ENCODE peak calls at places on chromosomes 12 and 14, in four cellular contexts. A is mesendoderm, Q is esophagus squamous epithelium, C is ovary. N is an unnamed sample.

GRCh38 chr12:108119126-108119973 is 9.7 kb upstream of the WSCD2 start:
- DNase-seq in A (no peak), Q (no peak), C (no peak), N (peak; percentile 62)

GRCh38 chr14:93044601-93045000 is 71.1 kb downstream of the ITPK1 start:
- DNase-seq in A (no peak), Q (no peak), C (no peak), N (no peak)

GRCh38 chr14:49461529-49462401 is 124.4 kb downstream of the RPS29 start:
- DNase-seq in A (peak; percentile 77), Q (peak; percentile 2), C (no peak), N (peak; percentile 89)

GRCh38 chr14:99755068-99755405 is 38.2 kb upstream of the EML1 start:
- DNase-seq in A (no peak), Q (no peak), C (no peak), N (no peak)

GRCh38 chr12:107513636-107514400 is 171.8 kb upstream of the PWP1 start:
- DNase-seq in A (no peak), Q (no peak), C (no peak), N (no peak)

GRCh38 chr12:128204725-128205124 is 62.2 kb upstream of the TMEM132C start:
- DNase-seq in A (no peak), Q (no peak), C (no peak), N (no peak)

GRCh38 chr14:96089401-96089800 is 50.2 kb downstream of the C14orf132 start:
- DNase-seq in A (no peak), Q (no peak), C (no peak), N (no peak)

GRCh38 chr12:51417826-51418225 is 6.8 kb upstream of the SLC4A8 start:
- DNase-seq in A (no peak), Q (no peak), C (no peak), N (no peak)

GRCh38 chr14:89015016-89015415 is 190.6 kb downstream of the TTC8 start:
- DNase-seq in A (no peak), Q (no peak), C (no peak), N (no peak)

GRCh38 chr14:55388160-55388559 is 23.5 kb downstream of the ATG14 start:
- DNase-seq in A (no peak), Q (no peak), C (no peak), N (no peak)

GRCh38 chr14:30131698-30132097 is 204.1 kb upstream of the PRKD1 start:
- DNase-seq in A (peak; percentile 85), Q (no peak), C (no peak), N (no peak)

GRCh38 chr14:55600784-55601561 is 21.0 kb downstream of the KTN1 start:
- DNase-seq in A (no peak), Q (no peak), C (no peak), N (no peak)

GRCh38 chr14:74793506-74794155 is 30.5 kb downstream of the YLPM1 start:
- DNase-seq in A (peak; percentile 40), Q (no peak), C (no peak), N (no peak)

GRCh38 chr12:116236148-116236731 is 41.3 kb downstream of the MED13L start:
- DNase-seq in A (peak; percentile 70), Q (no peak), C (no peak), N (peak; percentile 60)

GRCh38 chr12:82099216-82099615 is 259.0 kb downstream of the CCDC59 start:
- DNase-seq in A (no peak), Q (no peak), C (no peak), N (no peak)

DNA sequence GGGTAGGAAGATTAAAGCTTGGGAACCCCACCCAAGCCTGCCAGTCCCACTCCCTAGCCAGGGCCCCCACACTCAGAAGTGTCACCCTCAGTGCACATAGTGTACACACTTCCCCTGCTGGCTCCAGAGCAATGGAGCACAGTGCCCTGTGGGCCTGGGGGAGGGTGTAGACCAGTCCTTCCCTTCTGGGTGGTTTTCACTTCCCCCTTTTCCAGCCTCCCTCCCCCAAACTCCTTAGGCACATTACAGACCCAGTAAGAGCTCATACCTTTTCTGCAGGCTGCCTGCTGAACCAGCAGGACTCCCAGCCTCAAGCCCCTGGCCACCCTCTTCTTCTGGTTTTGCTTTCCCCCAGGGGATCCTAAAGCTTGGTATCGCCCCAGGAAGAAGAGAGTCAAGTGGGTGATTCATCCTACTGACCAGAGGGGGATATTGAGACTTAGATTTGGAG is at the start of gene ZNF385A:
- DNase-seq in A (no peak), Q (no peak), C (no peak), N (no peak)
- H3K27ac ChIP-seq in A (peak within 1 kb of the TSS; percentile 36), Q (peak within 1 kb of the TSS; percentile 66), C (no peak within 1 kb of the TSS), N (no peak within 1 kb of the TSS)

DNA sequence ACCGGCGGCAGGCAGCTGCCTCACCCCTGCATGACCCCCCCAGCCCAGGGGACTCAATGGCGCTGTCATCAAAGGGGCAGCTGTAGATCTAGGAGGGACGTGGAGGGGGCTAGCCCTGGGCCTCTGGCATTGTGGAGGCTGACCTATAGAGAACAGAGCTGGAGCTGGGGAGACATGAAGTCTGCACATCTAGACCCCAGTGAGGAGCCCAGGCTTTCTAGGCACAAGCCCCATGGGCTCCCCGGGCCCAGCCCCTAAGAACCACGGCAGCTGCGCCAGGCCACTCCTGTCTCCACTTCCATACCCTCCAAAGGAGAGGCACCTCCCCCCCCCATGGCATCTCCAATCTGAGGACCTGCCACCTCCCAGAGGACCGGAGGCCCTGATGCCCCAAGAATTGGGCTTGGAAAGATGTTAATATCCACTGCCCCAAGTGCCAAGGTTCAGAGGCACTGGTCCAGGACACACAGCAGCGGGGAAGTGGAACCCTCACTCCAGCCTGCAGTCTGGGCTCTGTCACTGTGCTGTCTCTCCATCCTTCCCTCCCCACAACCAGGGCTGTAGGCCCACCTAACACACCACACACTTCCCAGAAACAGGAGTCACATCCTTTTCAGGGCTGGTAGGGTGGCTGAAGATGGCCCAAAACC is 4.5 kb downstream of the ANKRD9 start:
- DNase-seq in A (no peak), Q (no peak), C (no peak), N (peak; percentile 5)
- H3K27ac ChIP-seq in A (no peak overlapping the region), Q (no peak overlapping the region), C (no peak overlapping the region), N (no peak overlapping the region)

DNA sequence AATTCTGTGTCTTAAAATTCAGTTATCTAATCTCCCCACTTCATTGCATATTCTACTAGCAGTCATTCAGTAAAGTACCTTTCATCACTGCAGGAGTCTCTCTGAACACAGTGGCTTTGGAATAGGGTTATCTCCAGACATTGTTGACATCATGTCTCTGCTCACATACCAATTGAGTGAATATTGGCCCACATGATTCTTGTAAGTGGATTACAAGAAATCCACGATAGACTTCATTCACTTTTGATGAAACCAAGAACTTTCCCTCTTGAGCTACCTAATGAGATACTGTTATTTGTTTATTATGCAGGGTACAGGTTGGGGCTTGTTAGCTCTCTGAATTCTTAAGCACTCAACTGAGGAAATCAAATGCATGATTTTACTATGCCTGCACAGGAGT is 284.9 kb downstream of the RAD51B start:
- DNase-seq in A (peak; percentile 93), Q (no peak), C (no peak), N (peak; percentile 40)
- H3K27ac ChIP-seq in A (no peak overlapping the region), Q (no peak overlapping the region), C (no peak overlapping the region), N (peak overlapping the region; percentile 69)

GRCh38 chr14:44742202-44742601 is 219.5 kb downstream of the KLHL28 start:
- DNase-seq in A (no peak), Q (no peak), C (no peak), N (no peak)
- H3K27ac ChIP-seq in A (no peak overlapping the region), Q (no peak overlapping the region), C (no peak overlapping the region), N (no peak overlapping the region)

DNA sequence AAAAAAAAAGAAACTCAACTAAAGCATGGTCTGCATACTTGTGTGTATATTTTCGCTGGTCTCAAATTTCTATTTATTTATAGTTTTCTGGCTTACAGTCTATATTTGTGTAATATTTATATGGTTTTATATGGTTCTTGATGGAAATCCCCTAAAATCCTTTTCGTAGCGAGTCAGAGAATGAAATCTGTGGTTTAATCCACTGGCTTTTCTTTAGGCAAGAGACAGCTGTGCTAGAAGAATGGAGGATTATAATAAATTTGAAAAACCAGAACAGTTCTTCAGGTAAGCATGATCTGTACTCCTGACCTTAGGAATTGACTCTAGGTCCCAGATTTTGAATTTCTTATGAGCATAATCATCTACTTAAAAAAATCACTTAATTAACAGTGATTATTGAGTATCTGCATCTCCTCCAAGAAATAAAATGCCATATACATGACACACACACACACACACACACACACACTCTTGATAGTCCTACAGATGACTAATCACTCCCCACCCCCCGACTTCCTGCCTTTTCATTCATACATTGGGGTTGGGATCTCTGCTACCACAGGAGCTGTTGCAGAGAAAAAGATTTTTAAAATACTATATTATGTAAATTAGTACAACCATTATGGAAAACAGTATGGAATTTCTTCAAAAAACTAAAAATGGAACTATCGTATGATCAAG is 113.4 kb downstream of the CRADD start:
- DNase-seq in A (peak; percentile 61), Q (no peak), C (no peak), N (no peak)
- H3K27ac ChIP-seq in A (no peak overlapping the region), Q (no peak overlapping the region), C (no peak overlapping the region), N (no peak overlapping the region)